ENCODE peak calls at places on chromosomes 5 and 9, in five cellular contexts. Z, L, R, M and X are unnamed samples.

GRCh38 chr5:15300141-15300540 is 199.8 kb upstream of the FBXL7 start:
- DNase-seq in L (no peak), R (no peak), M (no peak), Z (no peak), X (no peak)

GRCh38 chr5:170343177-170343576 is 45.6 kb upstream of the LCP2 start:
- DNase-seq in R (no peak), Z (no peak), M (no peak), L (no peak), X (no peak)

GRCh38 chr5:132263548-132264261 is 6.2 kb downstream of the PDLIM4 start:
- DNase-seq in M (peak; percentile 95), R (peak; percentile 69), L (peak; percentile 14), Z (no peak), X (no peak)

GRCh38 chr9:5375091-5375490 is 35.4 kb upstream of the RLN1 start:
- DNase-seq in L (no peak), M (no peak), Z (no peak), R (peak; percentile 41), X (no peak)

GRCh38 chr5:142482207-142482606 is 157.4 kb upstream of the SPRY4 start:
- DNase-seq in L (no peak), R (no peak), Z (no peak), M (no peak), X (no peak)

GRCh38 chr5:122164070-122164435 is 34.7 kb downstream of the ZNF474 start:
- DNase-seq in L (no peak), M (no peak), Z (no peak), R (no peak), X (no peak)

GRCh38 chr5:157516626-157517325 is 56.8 kb downstream of the NIPAL4 start:
- DNase-seq in Z (no peak), L (no peak), M (peak; percentile 68), R (peak; percentile 93), X (no peak)

GRCh38 chr9:72954431-72955420 is 1.9 kb upstream of the ALDH1A1 start:
- DNase-seq in M (peak; percentile 23), L (peak; percentile 53), R (peak; percentile 49), Z (no peak), X (no peak)

GRCh38 chr5:94983861-94984535 is 300.9 kb downstream of the MCTP1 start:
- DNase-seq in Z (no peak), L (no peak), R (peak; percentile 76), M (peak; percentile 38), X (no peak)

GRCh38 chr9:127629468-127630081 is 17.5 kb downstream of the STXBP1 start:
- DNase-seq in R (no peak), M (no peak), L (no peak), Z (no peak), X (no peak)

GRCh38 chr9:69916950-69917349 is 96.3 kb downstream of the CFAP95 start:
- DNase-seq in L (no peak), M (peak; percentile 71), Z (no peak), R (no peak), X (no peak)

GRCh38 chr9:69923972-69924371 is 103.4 kb downstream of the CFAP95 start:
- DNase-seq in R (no peak), M (no peak), L (no peak), Z (no peak), X (no peak)

GRCh38 chr9:69918317-69918716 is 97.7 kb downstream of the CFAP95 start:
- DNase-seq in Z (no peak), L (peak; percentile 19), R (no peak), M (no peak), X (no peak)

GRCh38 chr9:69922646-69923045 is 102.0 kb downstream of the CFAP95 start:
- DNase-seq in Z (no peak), R (no peak), M (peak; percentile 48), L (no peak), X (no peak)

GRCh38 chr9:69919461-69920061 is 98.9 kb downstream of the CFAP95 start:
- DNase-seq in M (no peak), R (peak; percentile 80), L (no peak), Z (no peak), X (no peak)
- TF ChIP-seq CTCF in M (peak; percentile 63), R (peak; percentile 76), L (no peak), Z (no peak), X (peak; percentile 61)

GRCh38 chr5:129271309-129271708 is 176.8 kb downstream of the ISOC1 start:
- DNase-seq in R (peak; percentile 77), Z (no peak), L (no peak), M (peak; percentile 2), X (no peak)
- TF ChIP-seq CTCF in R (peak; percentile 67), Z (no peak), L (no peak), M (no peak), X (no peak)

GRCh38 chr5:77066823-77067442 is 20.2 kb downstream of the ZBED3 start:
- DNase-seq in L (no peak), R (peak; percentile 73), Z (no peak), M (peak; percentile 85), X (no peak)

GRCh38 chr5:77065256-77065655 is 21.8 kb downstream of the ZBED3 start:
- DNase-seq in Z (no peak), M (no peak), L (no peak), R (no peak), X (no peak)

GRCh38 chr5:77066191-77066590 is 20.9 kb downstream of the ZBED3 start:
- DNase-seq in Z (no peak), L (no peak), R (no peak), M (no peak), X (no peak)

GRCh38 chr5:77064040-77064439 is 23.0 kb downstream of the ZBED3 start:
- DNase-seq in L (no peak), Z (no peak), M (no peak), R (no peak), X (no peak)
- TF ChIP-seq CTCF in L (no peak), Z (no peak), M (no peak), R (no peak), X (no peak)

GRCh38 chr9:36796671-36797419 is 224.2 kb downstream of the MELK start:
- DNase-seq in L (no peak), M (no peak), Z (no peak), R (no peak), X (no peak)

GRCh38 chr9:36791204-36791948 is 218.7 kb downstream of the MELK start:
- DNase-seq in Z (no peak), R (no peak), L (no peak), M (no peak), X (no peak)

GRCh38 chr9:36789886-36790285 is 217.2 kb downstream of the MELK start:
- DNase-seq in M (no peak), R (no peak), L (no peak), Z (no peak), X (no peak)

GRCh38 chr9:36797471-36798220 is 225.0 kb downstream of the MELK start:
- DNase-seq in M (no peak), L (no peak), Z (no peak), R (no peak), X (no peak)

GRCh38 chr9:36793277-36793676 is 220.6 kb downstream of the MELK start:
- DNase-seq in L (no peak), Z (no peak), R (no peak), M (no peak), X (no peak)
- TF ChIP-seq CTCF in L (no peak), Z (no peak), R (peak; percentile 12), M (no peak), X (peak; percentile 44)

GRCh38 chr5:138037907-138038633 is 5.2 kb upstream of the FAM13B start:
- DNase-seq in M (no peak), L (no peak), Z (no peak), R (no peak), X (no peak)

GRCh38 chr5:138033275-138033808 is 463 bp upstream of the FAM13B start:
- DNase-seq in L (no peak), R (no peak), Z (no peak), M (no peak), X (no peak)

GRCh38 chr5:138037271-138037670 is 4.4 kb upstream of the FAM13B start:
- DNase-seq in Z (no peak), L (no peak), R (no peak), M (no peak), X (no peak)

GRCh38 chr5:138033916-138034315 is 1.0 kb upstream of the FAM13B start:
- DNase-seq in M (peak; percentile 60), L (no peak), Z (no peak), R (peak; percentile 23), X (no peak)

GRCh38 chr5:138035605-138036537 is 3.0 kb upstream of the FAM13B start:
- DNase-seq in M (peak; percentile 73), Z (no peak), L (peak; percentile 36), R (peak; percentile 93), X (no peak)
- TF ChIP-seq CTCF in M (peak; percentile 79), Z (peak; percentile 72), L (no peak), R (peak; percentile 90), X (peak; percentile 77)

GRCh38 chr9:137613738-137614523 is 4.9 kb upstream of the EHMT1 start:
- DNase-seq in M (no peak), R (no peak), Z (no peak), L (no peak), X (no peak)
- TF ChIP-seq CTCF in M (no peak), R (no peak), Z (no peak), L (no peak), X (no peak)

DNA sequence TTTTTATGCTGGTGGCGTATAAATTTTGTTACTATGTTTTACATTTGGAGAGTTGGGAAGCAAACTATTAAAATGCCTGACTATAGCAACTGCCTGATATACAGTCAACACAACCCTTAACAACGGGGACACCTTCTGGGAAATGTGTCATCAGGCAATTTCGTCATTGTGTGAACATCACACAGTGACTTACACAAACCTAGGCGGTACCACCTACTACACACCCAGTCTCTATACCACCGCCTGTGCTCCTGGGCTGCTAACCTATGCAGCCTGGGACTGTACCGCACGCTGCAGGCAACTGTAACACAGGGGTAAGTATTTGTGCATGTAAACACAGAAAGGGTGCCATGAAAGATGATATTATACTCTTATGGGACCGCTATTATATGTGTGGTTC is 1.3 kb upstream of the CDHR2 start:
- DNase-seq in R (no peak), L (no peak), M (no peak), Z (no peak), X (no peak)
- TF ChIP-seq CTCF in R (no peak), L (no peak), M (no peak), Z (no peak), X (no peak)

DNA sequence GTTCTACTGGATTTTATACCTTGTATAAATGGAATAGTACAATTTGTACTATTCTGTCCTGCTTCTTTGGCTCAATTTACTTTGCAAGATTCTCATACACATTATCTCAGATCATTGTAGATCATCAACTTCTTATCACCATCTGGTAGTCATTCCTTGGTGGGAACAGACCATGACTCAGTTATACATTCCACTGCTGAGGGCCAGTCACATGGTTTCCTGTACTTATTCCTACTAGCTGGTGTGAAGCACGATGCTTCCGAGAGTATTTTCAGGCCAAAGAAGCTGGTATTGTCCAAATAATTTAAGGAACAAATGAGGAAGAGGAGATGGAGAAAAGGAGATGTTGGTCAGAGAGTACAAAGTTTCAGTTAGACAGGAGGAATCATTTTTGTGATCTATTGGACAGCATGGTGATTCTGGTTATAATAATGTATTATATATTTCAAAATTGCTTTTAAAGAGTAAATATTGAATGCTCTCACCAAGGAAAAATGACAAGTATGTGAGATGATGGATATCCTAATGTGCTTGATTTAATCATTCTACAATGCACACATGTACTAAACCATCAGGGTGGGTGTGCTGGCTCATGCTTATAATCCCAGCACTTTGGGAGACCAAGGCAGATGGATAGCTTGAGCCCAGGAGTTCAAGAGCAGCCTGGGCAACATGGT is 124.1 kb downstream of the SYK start:
- DNase-seq in Z (no peak), R (peak; percentile 76), L (no peak), M (peak; percentile 90), X (no peak)
- TF ChIP-seq CTCF in Z (no peak), R (no peak), L (no peak), M (no peak), X (no peak)